ENCODE peak calls at places on chromosomes 3 and 15, in four cellular contexts. E is HepG2, I is K562, J is H1. C is an unnamed sample.

GRCh38 chr15:35740761-35741160 is 194.8 kb upstream of the DPH6 start:
- DNase-seq in J (no peak), I (no peak), E (no peak), C (no peak)

GRCh38 chr3:71962561-71963240 is 177.8 kb upstream of the PROK2 start:
- DNase-seq in E (no peak), I (no peak), J (no peak), C (no peak)

GRCh38 chr15:95760508-95760907 is 570.0 kb upstream of the NR2F2 start:
- DNase-seq in J (peak), E (peak), I (peak), C (no peak)

GRCh38 chr3:8776406-8776805 is 7.0 kb upstream of the OXTR start:
- DNase-seq in I (no peak), E (peak), J (peak), C (no peak)

GRCh38 chr3:13198480-13198879 is 125.3 kb upstream of the IQSEC1 start:
- DNase-seq in E (no peak), I (no peak), J (no peak), C (no peak)

GRCh38 chr15:59896652-59897051 is 107.5 kb upstream of the FOXB1 start:
- DNase-seq in E (no peak), I (no peak), J (no peak), C (no peak)

GRCh38 chr3:155745795-155746550 is 1.1 kb upstream of the PLCH1 start:
- DNase-seq in J (peak), E (peak), I (peak), C (no peak)

GRCh38 chr3:101827211-101828174 is 21.8 kb upstream of the NFKBIZ start:
- DNase-seq in I (peak), J (peak), E (peak), C (peak)

GRCh38 chr15:100999369-100999768 is 80.2 kb downstream of the LRRK1 start:
- DNase-seq in I (no peak), E (no peak), J (no peak), C (no peak)

GRCh38 chr3:51340311-51340829 is 44.7 kb upstream of the MANF start:
- DNase-seq in J (peak), I (no peak), E (peak), C (no peak)

GRCh38 chr3:64321747-64322146 is 96.5 kb upstream of the PRICKLE2 start:
- DNase-seq in J (no peak), I (no peak), E (no peak), C (no peak)

GRCh38 chr3:170767576-170767941 is 102.4 kb downstream of the RPL22L1 start:
- DNase-seq in E (no peak), J (no peak), I (no peak), C (no peak)

GRCh38 chr15:87500240-87500639 is 756.3 kb downstream of the NTRK3 start:
- DNase-seq in I (no peak), J (peak), E (no peak), C (no peak)

GRCh38 chr3:33717616-33717865 is 513 bp downstream of the CLASP2 start:
- DNase-seq in J (no peak), I (peak), E (no peak), C (no peak)

GRCh38 chr15:60520825-60521368 is 42.0 kb upstream of the ICE2 start:
- DNase-seq in J (peak), E (peak), I (peak), C (no peak)

GRCh38 chr15:37059051-37059450 is 41.3 kb downstream of the MEIS2 start:
- DNase-seq in J (no peak), E (no peak), I (no peak), C (no peak)

GRCh38 chr3:62571916-62572315 is 198.6 kb upstream of the FEZF2 start:
- DNase-seq in E (no peak), J (no peak), I (no peak), C (no peak)

GRCh38 chr3:62570888-62571287 is 197.5 kb upstream of the FEZF2 start:
- DNase-seq in I (no peak), J (no peak), E (no peak), C (no peak)

GRCh38 chr3:62569609-62570008 is 196.3 kb upstream of the FEZF2 start:
- DNase-seq in J (no peak), E (no peak), I (no peak), C (no peak)

GRCh38 chr3:62566022-62566557 is 192.7 kb upstream of the FEZF2 start:
- DNase-seq in I (no peak), E (no peak), J (no peak), C (no peak)

GRCh38 chr3:62567097-62568021 is 194.0 kb upstream of the FEZF2 start:
- DNase-seq in E (peak), I (no peak), J (no peak), C (no peak)
- TF ChIP-seq BRCA1 in E (no peak), I (no peak), J (no peak), C (no peak)

GRCh38 chr3:11556234-11556633 is 87.5 kb downstream of the VGLL4 start:
- DNase-seq in E (no peak), J (no peak), I (no peak), C (no peak)

GRCh38 chr3:11558918-11559815 is 84.5 kb downstream of the VGLL4 start:
- DNase-seq in E (peak), J (no peak), I (no peak), C (no peak)

GRCh38 chr3:11558461-11558903 is 85.2 kb downstream of the VGLL4 start:
- DNase-seq in J (no peak), I (no peak), E (no peak), C (no peak)

GRCh38 chr3:11556851-11557644 is 86.7 kb downstream of the VGLL4 start:
- DNase-seq in J (no peak), E (no peak), I (no peak), C (no peak)

GRCh38 chr3:11558002-11558401 is 85.7 kb downstream of the VGLL4 start:
- DNase-seq in J (no peak), E (no peak), I (no peak), C (no peak)
- TF ChIP-seq BRCA1 in J (no peak), E (no peak), I (no peak), C (no peak)

DNA sequence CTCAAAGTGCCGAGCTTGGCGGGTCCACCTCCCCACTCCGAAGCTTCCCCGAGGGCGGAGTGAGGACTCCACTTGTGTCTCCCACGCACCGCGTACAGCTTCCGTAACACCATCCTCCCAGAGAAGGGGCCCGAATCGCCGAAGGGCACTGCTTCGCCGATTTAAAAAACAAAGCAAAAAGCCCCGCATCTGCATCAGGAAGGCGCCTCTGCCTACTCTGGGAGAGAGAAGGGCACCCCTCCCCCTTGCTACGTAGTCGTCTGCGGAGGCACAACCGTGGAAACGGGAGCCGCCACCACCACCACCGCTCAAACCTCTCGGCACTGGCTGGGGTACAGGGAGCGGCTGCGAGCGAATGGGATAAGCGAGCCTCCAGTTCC is 492 bp downstream of the NCBP2 start:
- DNase-seq in J (no peak), E (no peak), I (peak), C (no peak)
- TF ChIP-seq BRCA1 in J (no peak), E (no peak), I (no peak), C (no peak)

GRCh38 chr15:51484781-51485180 is 137.8 kb downstream of the DMXL2 start:
- DNase-seq in J (no peak), E (no peak), I (no peak), C (no peak)
- TF ChIP-seq BRCA1 in J (no peak), E (no peak), I (no peak), C (no peak)

C was measured in GM12878.